ENCODE peak calls at places on chromosomes 5 and 9, in six cellular contexts. One of them, this sample, is unnamed.

GRCh38 chr9:74499111-74499601 is 2.0 kb downstream of the RORB start:
- DNase-seq in H1: no peak
- DNase-seq in HCT116: no peak
- DNase-seq in SK-N-SH: peak; percentile 58
- DNase-seq in K562: no peak
- DNase-seq in HepG2: no peak
- DNase-seq in this sample: no peak

GRCh38 chr5:20574576-20574975 is 586.6 kb upstream of the CDH18 start:
- DNase-seq in K562: no peak
- DNase-seq in HepG2: no peak
- DNase-seq in HCT116: no peak
- DNase-seq in SK-N-SH: no peak
- DNase-seq in H1: no peak
- DNase-seq in this sample: no peak

GRCh38 chr5:129392681-129393080 is 67.4 kb upstream of the ADAMTS19 start:
- DNase-seq in K562: no peak
- DNase-seq in HepG2: no peak
- DNase-seq in SK-N-SH: no peak
- DNase-seq in HCT116: no peak
- DNase-seq in H1: no peak
- DNase-seq in this sample: no peak

GRCh38 chr9:112647596-112647995 is 70.3 kb downstream of the INIP start:
- DNase-seq in HCT116: no peak
- DNase-seq in K562: no peak
- DNase-seq in H1: no peak
- DNase-seq in HepG2: no peak
- DNase-seq in SK-N-SH: no peak
- DNase-seq in this sample: no peak

GRCh38 chr5:34587355-34588241 is 68.5 kb upstream of the RAI14 start:
- DNase-seq in HepG2: peak; percentile 57
- DNase-seq in K562: peak; percentile 88
- DNase-seq in HCT116: no peak
- DNase-seq in H1: no peak
- DNase-seq in SK-N-SH: no peak
- DNase-seq in this sample: no peak

GRCh38 chr9:38445154-38446043 is 21.1 kb upstream of the IGFBPL1 start:
- DNase-seq in H1: no peak
- DNase-seq in HepG2: no peak
- DNase-seq in SK-N-SH: no peak
- DNase-seq in HCT116: no peak
- DNase-seq in K562: no peak
- DNase-seq in this sample: no peak

GRCh38 chr9:109424618-109425017 is 73.5 kb downstream of the PTPN3 start:
- DNase-seq in K562: no peak
- DNase-seq in HepG2: no peak
- DNase-seq in H1: no peak
- DNase-seq in HCT116: no peak
- DNase-seq in SK-N-SH: no peak
- DNase-seq in this sample: no peak

GRCh38 chr9:89635816-89636215 is 31.0 kb downstream of the GADD45G start:
- DNase-seq in K562: no peak
- DNase-seq in SK-N-SH: no peak
- DNase-seq in HCT116: no peak
- DNase-seq in H1: no peak
- DNase-seq in HepG2: no peak
- DNase-seq in this sample: no peak

GRCh38 chr5:41787257-41787656 is 83.0 kb downstream of the OXCT1 start:
- DNase-seq in H1: no peak
- DNase-seq in HepG2: no peak
- DNase-seq in SK-N-SH: no peak
- DNase-seq in HCT116: no peak
- DNase-seq in K562: no peak
- DNase-seq in this sample: no peak

GRCh38 chr5:68420476-68421344 is 205.2 kb downstream of the PIK3R1 start:
- DNase-seq in SK-N-SH: peak; percentile 55
- DNase-seq in H1: no peak
- DNase-seq in HCT116: no peak
- DNase-seq in K562: peak; percentile 98
- DNase-seq in HepG2: no peak
- DNase-seq in this sample: no peak

GRCh38 chr5:149274964-149275363 is 3.3 kb downstream of the AFAP1L1 start:
- DNase-seq in K562: no peak
- DNase-seq in HepG2: no peak
- DNase-seq in H1: no peak
- DNase-seq in HCT116: no peak
- DNase-seq in SK-N-SH: no peak
- DNase-seq in this sample: no peak

GRCh38 chr5:135253601-135254165 is 145.3 kb downstream of the MACROH2A1 start:
- DNase-seq in HepG2: no peak
- DNase-seq in HCT116: no peak
- DNase-seq in K562: no peak
- DNase-seq in SK-N-SH: no peak
- DNase-seq in H1: no peak
- DNase-seq in this sample: no peak

GRCh38 chr9:101514056-101514455 is 19.6 kb upstream of the RNF20 start:
- DNase-seq in SK-N-SH: no peak
- DNase-seq in H1: no peak
- DNase-seq in K562: no peak
- DNase-seq in HepG2: no peak
- DNase-seq in HCT116: no peak
- DNase-seq in this sample: no peak

GRCh38 chr5:32520326-32520725 is 65.0 kb upstream of the SUB1 start:
- DNase-seq in K562: no peak
- DNase-seq in HCT116: no peak
- DNase-seq in SK-N-SH: no peak
- DNase-seq in H1: no peak
- DNase-seq in HepG2: no peak
- DNase-seq in this sample: no peak

GRCh38 chr9:14030350-14030823 is 283.6 kb downstream of the NFIB start:
- DNase-seq in K562: peak; percentile 35
- DNase-seq in H1: no peak
- DNase-seq in HCT116: no peak
- DNase-seq in HepG2: no peak
- DNase-seq in SK-N-SH: peak; percentile 15
- DNase-seq in this sample: no peak

GRCh38 chr9:71524446-71524845 is 243.9 kb downstream of the CEMIP2 start:
- DNase-seq in HCT116: no peak
- DNase-seq in SK-N-SH: no peak
- DNase-seq in HepG2: no peak
- DNase-seq in K562: no peak
- DNase-seq in H1: no peak
- DNase-seq in this sample: no peak

GRCh38 chr5:96752341-96753016 is 55.3 kb downstream of the ERAP1 start:
- DNase-seq in K562: peak; percentile 76
- DNase-seq in HepG2: peak; percentile 65
- DNase-seq in SK-N-SH: peak; percentile 19
- DNase-seq in H1: no peak
- DNase-seq in HCT116: peak; percentile 36
- DNase-seq in this sample: peak; percentile 38

GRCh38 chr9:78575791-78576190 is 278.9 kb downstream of the PSAT1 start:
- DNase-seq in K562: no peak
- DNase-seq in H1: no peak
- DNase-seq in HepG2: no peak
- DNase-seq in SK-N-SH: no peak
- DNase-seq in HCT116: no peak
- DNase-seq in this sample: no peak

GRCh38 chr9:78574354-78575036 is 277.6 kb downstream of the PSAT1 start:
- DNase-seq in K562: no peak
- DNase-seq in H1: no peak
- DNase-seq in SK-N-SH: no peak
- DNase-seq in HepG2: no peak
- DNase-seq in HCT116: no peak
- DNase-seq in this sample: no peak

GRCh38 chr9:78573669-78574068 is 276.7 kb downstream of the PSAT1 start:
- DNase-seq in SK-N-SH: no peak
- DNase-seq in K562: no peak
- DNase-seq in H1: no peak
- DNase-seq in HCT116: no peak
- DNase-seq in HepG2: no peak
- DNase-seq in this sample: no peak

GRCh38 chr9:78573205-78573604 is 276.3 kb downstream of the PSAT1 start:
- DNase-seq in HCT116: no peak
- DNase-seq in K562: no peak
- DNase-seq in SK-N-SH: no peak
- DNase-seq in HepG2: no peak
- DNase-seq in H1: no peak
- DNase-seq in this sample: no peak

DNA sequence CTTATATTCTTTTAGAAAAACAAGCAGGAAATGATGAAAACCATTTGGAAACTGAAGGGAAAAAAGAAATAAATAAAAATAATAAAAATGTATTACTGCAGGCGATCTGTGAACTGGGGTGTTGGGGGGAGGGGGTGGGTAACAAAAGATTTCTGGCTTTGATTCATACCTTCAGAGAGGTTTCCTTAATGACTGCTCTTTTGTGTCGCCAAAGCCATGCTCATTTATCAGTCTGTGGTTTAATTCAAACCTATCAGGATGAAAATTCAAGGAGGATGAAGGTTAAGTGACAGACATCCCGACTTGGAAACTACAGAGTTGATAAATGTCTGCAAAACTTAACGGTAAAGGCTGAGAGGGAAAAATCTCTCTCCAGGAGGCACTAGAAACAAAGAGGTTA is 278.1 kb downstream of the PSAT1 start:
- DNase-seq in H1: no peak
- DNase-seq in HCT116: no peak
- DNase-seq in HepG2: no peak
- DNase-seq in SK-N-SH: no peak
- DNase-seq in K562: no peak
- DNase-seq in this sample: no peak
- TF ChIP-seq YY1 in H1: no peak
- TF ChIP-seq YY1 in HCT116: no peak
- TF ChIP-seq YY1 in HepG2: no peak
- TF ChIP-seq YY1 in SK-N-SH: no peak
- TF ChIP-seq YY1 in K562: no peak
- TF ChIP-seq YY1 in this sample: no peak

GRCh38 chr9:82488702-82489578 is 500.4 kb downstream of the SPATA31D1 start:
- DNase-seq in H1: no peak
- DNase-seq in HCT116: no peak
- DNase-seq in SK-N-SH: peak; percentile 22
- DNase-seq in HepG2: peak; percentile 80
- DNase-seq in K562: no peak
- DNase-seq in this sample: no peak

GRCh38 chr9:82489579-82489915 is 501.0 kb downstream of the SPATA31D1 start:
- DNase-seq in HCT116: no peak
- DNase-seq in HepG2: no peak
- DNase-seq in K562: no peak
- DNase-seq in SK-N-SH: no peak
- DNase-seq in H1: no peak
- DNase-seq in this sample: no peak

GRCh38 chr9:82490019-82490499 is 501.5 kb downstream of the SPATA31D1 start:
- DNase-seq in SK-N-SH: no peak
- DNase-seq in HepG2: no peak
- DNase-seq in HCT116: no peak
- DNase-seq in H1: no peak
- DNase-seq in K562: no peak
- DNase-seq in this sample: no peak

GRCh38 chr9:82491604-82492003 is 503.0 kb downstream of the SPATA31D1 start:
- DNase-seq in SK-N-SH: no peak
- DNase-seq in HCT116: no peak
- DNase-seq in H1: no peak
- DNase-seq in HepG2: no peak
- DNase-seq in K562: no peak
- DNase-seq in this sample: no peak

DNA sequence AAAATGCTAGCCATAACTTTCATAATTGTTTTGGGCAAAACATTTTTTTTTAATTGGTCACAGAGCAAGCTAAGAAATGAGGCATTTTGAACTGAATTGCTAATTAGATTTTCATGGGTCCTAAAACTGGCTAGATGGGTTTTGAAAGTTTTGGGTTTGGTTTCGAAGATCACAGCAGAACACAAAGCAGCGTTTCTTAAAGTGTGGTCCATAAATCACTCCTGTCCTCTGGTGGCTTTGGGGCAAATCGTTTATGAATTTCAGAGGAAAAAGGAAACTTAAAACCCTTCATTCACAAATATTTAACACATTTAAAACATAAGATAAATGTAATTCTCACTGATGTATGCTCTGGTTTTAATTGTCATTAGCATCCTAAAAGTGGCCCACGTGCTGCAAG is 503.7 kb downstream of the SPATA31D1 start:
- DNase-seq in HepG2: no peak
- DNase-seq in H1: no peak
- DNase-seq in SK-N-SH: no peak
- DNase-seq in K562: no peak
- DNase-seq in HCT116: no peak
- DNase-seq in this sample: no peak
- H3K4me1 ChIP-seq in HepG2: peaks cover 22% of the 10 kb centered on the region
- H3K4me1 ChIP-seq in H1: no peaks in the 10 kb centered on the region
- H3K4me1 ChIP-seq in SK-N-SH: peaks cover 19% of the 10 kb centered on the region
- H3K4me1 ChIP-seq in K562: no peaks in the 10 kb centered on the region
- H3K4me1 ChIP-seq in HCT116: no peaks in the 10 kb centered on the region
- H3K4me1 ChIP-seq in this sample: no peaks in the 10 kb centered on the region

DNA sequence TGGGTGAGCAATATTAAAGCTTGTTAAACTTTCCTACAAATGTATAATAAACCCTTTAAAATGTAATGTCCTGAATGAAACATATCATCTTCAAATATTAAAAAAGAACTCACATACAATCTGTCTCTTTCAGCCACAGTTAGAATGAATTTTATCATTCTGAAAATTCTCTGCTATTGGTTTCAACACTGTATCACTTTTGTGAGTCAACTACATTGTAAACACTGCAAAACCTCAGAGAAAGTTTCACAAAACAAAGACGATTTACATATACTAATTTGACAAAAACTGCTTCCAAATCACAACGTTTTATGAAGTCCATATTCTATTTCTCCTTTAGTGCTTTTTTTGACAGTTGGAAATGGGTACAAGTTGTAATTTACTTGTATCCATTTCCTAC is 1032.0 kb upstream of the DMAC1 start:
- DNase-seq in SK-N-SH: no peak
- DNase-seq in K562: no peak
- DNase-seq in H1: no peak
- DNase-seq in HepG2: no peak
- DNase-seq in HCT116: no peak
- DNase-seq in this sample: no peak
- H3K9ac ChIP-seq in SK-N-SH: no peak overlapping the region
- H3K9ac ChIP-seq in K562: no peak overlapping the region
- H3K9ac ChIP-seq in H1: no peak overlapping the region
- H3K9ac ChIP-seq in HepG2: no peak overlapping the region
- H3K9ac ChIP-seq in HCT116: no peak overlapping the region
- H3K9ac ChIP-seq in this sample: no peak overlapping the region

GRCh38 chr9:136720251-136720886 is 8.0 kb downstream of the DIPK1B start:
- DNase-seq in SK-N-SH: no peak
- DNase-seq in HCT116: no peak
- DNase-seq in K562: no peak
- DNase-seq in H1: no peak
- DNase-seq in HepG2: no peak
- DNase-seq in this sample: no peak

GRCh38 chr9:136722093-136722968 is 10.0 kb downstream of the DIPK1B start:
- DNase-seq in SK-N-SH: no peak
- DNase-seq in H1: no peak
- DNase-seq in HepG2: no peak
- DNase-seq in K562: no peak
- DNase-seq in HCT116: no peak
- DNase-seq in this sample: no peak

GRCh38 chr9:136722969-136723356 is 10.6 kb downstream of the DIPK1B start:
- DNase-seq in HCT116: no peak
- DNase-seq in K562: no peak
- DNase-seq in SK-N-SH: peak; percentile 49
- DNase-seq in H1: no peak
- DNase-seq in HepG2: no peak
- DNase-seq in this sample: no peak

GRCh38 chr9:136720887-136721338 is 8.5 kb downstream of the DIPK1B start:
- DNase-seq in H1: no peak
- DNase-seq in HCT116: no peak
- DNase-seq in HepG2: no peak
- DNase-seq in SK-N-SH: no peak
- DNase-seq in K562: no peak
- DNase-seq in this sample: no peak

GRCh38 chr9:136721339-136722092 is 9.1 kb downstream of the DIPK1B start:
- DNase-seq in H1: no peak
- DNase-seq in HCT116: no peak
- DNase-seq in K562: no peak
- DNase-seq in SK-N-SH: no peak
- DNase-seq in HepG2: no peak
- DNase-seq in this sample: no peak
- TF ChIP-seq YY1 in H1: no peak
- TF ChIP-seq YY1 in HCT116: no peak
- TF ChIP-seq YY1 in K562: no peak
- TF ChIP-seq YY1 in SK-N-SH: no peak
- TF ChIP-seq YY1 in HepG2: no peak
- TF ChIP-seq YY1 in this sample: no peak